ENCODE peak calls at places on chromosomes 6 and 20, in ten cellular contexts. O, J, C, P, R, X, B, G, U and W are unnamed samples.

GRCh38 chr20:59668926-59669325 is 64.6 kb downstream of the PHACTR3 start:
- DNase-seq in R (no peak), B (no peak), G (no peak), U (no peak), O (no peak), P (no peak), X (no peak), C (no peak), J (no peak), W (no peak)

GRCh38 chr20:45307076-45307645 is 521 bp downstream of the RBPJL start:
- DNase-seq in P (no peak), G (no peak), U (no peak), C (no peak), O (no peak), J (no peak), X (no peak), R (no peak), B (no peak), W (no peak)

GRCh38 chr6:81741689-81742088 is 10.8 kb downstream of the TENT5A start:
- DNase-seq in R (no peak), C (no peak), G (no peak), O (no peak), X (no peak), J (no peak), B (no peak), P (no peak), U (no peak), W (no peak)

GRCh38 chr6:116369540-116370327 is 1.0 kb upstream of the DSE start:
- DNase-seq in C (no peak), R (no peak), P (no peak), X (no peak), J (no peak), O (no peak), G (no peak), U (no peak), B (no peak), W (no peak)

GRCh38 chr6:32501016-32501415 is 29.1 kb downstream of the HLA-DRB5 start:
- DNase-seq in X (no peak), C (no peak), P (no peak), R (no peak), J (no peak), U (no peak), O (no peak), G (no peak), B (no peak), W (no peak)

GRCh38 chr6:135493218-135493961 is 4.2 kb downstream of the AHI1 start:
- DNase-seq in J (no peak), P (no peak), R (no peak), C (no peak), O (no peak), G (no peak), B (no peak), U (no peak), X (no peak), W (no peak)

GRCh38 chr6:39260953-39261352 is 31.7 kb upstream of the KCNK5 start:
- DNase-seq in J (no peak), C (no peak), U (no peak), X (no peak), G (no peak), O (no peak), R (no peak), P (no peak), B (no peak), W (no peak)

GRCh38 chr6:116158641-116159040 is 32.7 kb upstream of the COL10A1 start:
- DNase-seq in P (no peak), X (no peak), O (no peak), C (no peak), U (no peak), G (no peak), J (no peak), R (no peak), B (no peak), W (peak)

GRCh38 chr20:59939052-59939878 is 840 bp downstream of the PPP1R3D start:
- DNase-seq in B (peak), U (no peak), O (no peak), X (no peak), R (no peak), P (no peak), C (no peak), G (no peak), J (no peak), W (no peak)

GRCh38 chr6:52183131-52183530 is 3.0 kb upstream of the IL17A start:
- DNase-seq in O (no peak), J (no peak), P (no peak), G (no peak), X (no peak), U (no peak), R (no peak), C (no peak), B (no peak), W (peak)

GRCh38 chr6:15751721-15752350 is 89.0 kb upstream of the DTNBP1 start:
- DNase-seq in X (no peak), C (no peak), U (no peak), J (no peak), P (no peak), G (no peak), R (no peak), O (no peak), B (no peak), W (peak)

GRCh38 chr20:884983-885952 is 30.9 kb downstream of the ANGPT4 start:
- DNase-seq in P (peak), C (no peak), X (peak), J (no peak), U (peak), R (no peak), O (no peak), G (no peak), B (peak), W (peak)

GRCh38 chr20:51206032-51206662 is 183.2 kb upstream of the KCNG1 start:
- DNase-seq in O (no peak), C (no peak), G (no peak), B (no peak), J (no peak), U (no peak), P (no peak), R (no peak), X (peak), W (no peak)

GRCh38 chr20:61922411-61922810 is 143.3 kb downstream of the TAF4 start:
- DNase-seq in G (no peak), B (no peak), R (no peak), J (no peak), U (no peak), C (no peak), O (no peak), P (no peak), X (no peak), W (no peak)

GRCh38 chr6:45415778-45416518 is 38.2 kb upstream of the SUPT3H start:
- DNase-seq in B (no peak), U (no peak), R (no peak), P (no peak), G (no peak), C (no peak), O (no peak), X (no peak), J (no peak), W (no peak)

GRCh38 chr6:20569000-20569610 is 34.8 kb downstream of the CDKAL1 start:
- DNase-seq in O (no peak), U (no peak), B (no peak), R (no peak), G (no peak), C (no peak), J (no peak), X (no peak), P (no peak), W (peak)

GRCh38 chr6:110951008-110951407 is 7.5 kb upstream of the GTF3C6 start:
- DNase-seq in J (no peak), R (no peak), O (no peak), U (no peak), G (no peak), X (no peak), P (no peak), C (no peak), B (no peak), W (no peak)

GRCh38 chr6:27081931-27082330 is 165.6 kb upstream of the PRSS16 start:
- DNase-seq in X (peak), C (peak), R (no peak), P (no peak), G (no peak), U (no peak), B (no peak), O (no peak), J (no peak), W (no peak)